ENCODE peak calls at places on chromosomes 12 and 14, in six cellular contexts. One of them, this sample, is unnamed.

GRCh38 chr14:85529803-85530574 is at the start of gene FLRT2:
- DNase-seq in H7: peak
- DNase-seq in stimulated activated CD4-positive, alpha-beta T cell treated with anti-CD3 and anti-CD28 coated beads, TNF-alpha, amount 100 ng/mL, for 4 hours: no peak
- DNase-seq in activated CD4-positive, alpha-beta T cell treated with anti-CD3 and anti-CD28 coated beads for 24 hours: no peak
- DNase-seq in globus pallidus: no peak
- DNase-seq in OCI-M1: no peak
- DNase-seq in this sample: peak

GRCh38 chr12:85057370-85057963 is 21.3 kb downstream of the LRRIQ1 start:
- DNase-seq in H7: peak
- DNase-seq in stimulated activated CD4-positive, alpha-beta T cell treated with anti-CD3 and anti-CD28 coated beads, TNF-alpha, amount 100 ng/mL, for 4 hours: no peak
- DNase-seq in globus pallidus: peak
- DNase-seq in activated CD4-positive, alpha-beta T cell treated with anti-CD3 and anti-CD28 coated beads for 24 hours: no peak
- DNase-seq in OCI-M1: peak
- DNase-seq in this sample: peak

GRCh38 chr12:64825143-64826011 is 930 bp downstream of the TBC1D30 start:
- DNase-seq in H7: peak
- DNase-seq in activated CD4-positive, alpha-beta T cell treated with anti-CD3 and anti-CD28 coated beads for 24 hours: no peak
- DNase-seq in stimulated activated CD4-positive, alpha-beta T cell treated with anti-CD3 and anti-CD28 coated beads, TNF-alpha, amount 100 ng/mL, for 4 hours: no peak
- DNase-seq in globus pallidus: no peak
- DNase-seq in OCI-M1: no peak
- DNase-seq in this sample: peak

GRCh38 chr14:96138241-96138640 is 66.4 kb upstream of the BDKRB2 start:
- DNase-seq in H7: no peak
- DNase-seq in stimulated activated CD4-positive, alpha-beta T cell treated with anti-CD3 and anti-CD28 coated beads, TNF-alpha, amount 100 ng/mL, for 4 hours: no peak
- DNase-seq in activated CD4-positive, alpha-beta T cell treated with anti-CD3 and anti-CD28 coated beads for 24 hours: no peak
- DNase-seq in globus pallidus: no peak
- DNase-seq in OCI-M1: no peak
- DNase-seq in this sample: no peak

GRCh38 chr12:131383291-131383690 is 327.6 kb upstream of the SFSWAP start:
- DNase-seq in OCI-M1: no peak
- DNase-seq in H7: peak
- DNase-seq in globus pallidus: no peak
- DNase-seq in activated CD4-positive, alpha-beta T cell treated with anti-CD3 and anti-CD28 coated beads for 24 hours: no peak
- DNase-seq in stimulated activated CD4-positive, alpha-beta T cell treated with anti-CD3 and anti-CD28 coated beads, TNF-alpha, amount 100 ng/mL, for 4 hours: no peak
- DNase-seq in this sample: peak

GRCh38 chr12:40378721-40379120 is 153.9 kb downstream of the LRRK2 start:
- DNase-seq in stimulated activated CD4-positive, alpha-beta T cell treated with anti-CD3 and anti-CD28 coated beads, TNF-alpha, amount 100 ng/mL, for 4 hours: no peak
- DNase-seq in H7: no peak
- DNase-seq in activated CD4-positive, alpha-beta T cell treated with anti-CD3 and anti-CD28 coated beads for 24 hours: no peak
- DNase-seq in OCI-M1: no peak
- DNase-seq in globus pallidus: no peak
- DNase-seq in this sample: no peak

GRCh38 chr14:24313912-24314311 is 2.6 kb downstream of the LTB4R start:
- DNase-seq in activated CD4-positive, alpha-beta T cell treated with anti-CD3 and anti-CD28 coated beads for 24 hours: no peak
- DNase-seq in globus pallidus: no peak
- DNase-seq in OCI-M1: no peak
- DNase-seq in H7: no peak
- DNase-seq in stimulated activated CD4-positive, alpha-beta T cell treated with anti-CD3 and anti-CD28 coated beads, TNF-alpha, amount 100 ng/mL, for 4 hours: no peak
- DNase-seq in this sample: no peak

GRCh38 chr12:94012508-94013044 is 135.8 kb upstream of the PLXNC1 start:
- DNase-seq in stimulated activated CD4-positive, alpha-beta T cell treated with anti-CD3 and anti-CD28 coated beads, TNF-alpha, amount 100 ng/mL, for 4 hours: no peak
- DNase-seq in H7: no peak
- DNase-seq in OCI-M1: peak
- DNase-seq in globus pallidus: no peak
- DNase-seq in activated CD4-positive, alpha-beta T cell treated with anti-CD3 and anti-CD28 coated beads for 24 hours: no peak
- DNase-seq in this sample: no peak

GRCh38 chr12:8045952-8046944 is 13.7 kb downstream of the FOXJ2 start:
- DNase-seq in OCI-M1: peak
- DNase-seq in stimulated activated CD4-positive, alpha-beta T cell treated with anti-CD3 and anti-CD28 coated beads, TNF-alpha, amount 100 ng/mL, for 4 hours: peak
- DNase-seq in globus pallidus: peak
- DNase-seq in activated CD4-positive, alpha-beta T cell treated with anti-CD3 and anti-CD28 coated beads for 24 hours: peak
- DNase-seq in H7: peak
- DNase-seq in this sample: peak

GRCh38 chr14:100285021-100285912 is 21.0 kb downstream of the SLC25A29 start:
- DNase-seq in stimulated activated CD4-positive, alpha-beta T cell treated with anti-CD3 and anti-CD28 coated beads, TNF-alpha, amount 100 ng/mL, for 4 hours: peak
- DNase-seq in activated CD4-positive, alpha-beta T cell treated with anti-CD3 and anti-CD28 coated beads for 24 hours: peak
- DNase-seq in H7: peak
- DNase-seq in OCI-M1: peak
- DNase-seq in globus pallidus: peak
- DNase-seq in this sample: peak

GRCh38 chr12:60263146-60263545 is 667.3 kb downstream of the SLC16A7 start:
- DNase-seq in globus pallidus: no peak
- DNase-seq in H7: no peak
- DNase-seq in OCI-M1: no peak
- DNase-seq in activated CD4-positive, alpha-beta T cell treated with anti-CD3 and anti-CD28 coated beads for 24 hours: no peak
- DNase-seq in stimulated activated CD4-positive, alpha-beta T cell treated with anti-CD3 and anti-CD28 coated beads, TNF-alpha, amount 100 ng/mL, for 4 hours: no peak
- DNase-seq in this sample: no peak

GRCh38 chr12:19239616-19240234 is 110.2 kb downstream of the PLEKHA5 start:
- DNase-seq in H7: no peak
- DNase-seq in globus pallidus: no peak
- DNase-seq in OCI-M1: no peak
- DNase-seq in activated CD4-positive, alpha-beta T cell treated with anti-CD3 and anti-CD28 coated beads for 24 hours: no peak
- DNase-seq in stimulated activated CD4-positive, alpha-beta T cell treated with anti-CD3 and anti-CD28 coated beads, TNF-alpha, amount 100 ng/mL, for 4 hours: no peak
- DNase-seq in this sample: no peak

GRCh38 chr14:61562321-61563161 is 132.8 kb upstream of the HIF1A start:
- DNase-seq in H7: no peak
- DNase-seq in activated CD4-positive, alpha-beta T cell treated with anti-CD3 and anti-CD28 coated beads for 24 hours: no peak
- DNase-seq in globus pallidus: no peak
- DNase-seq in stimulated activated CD4-positive, alpha-beta T cell treated with anti-CD3 and anti-CD28 coated beads, TNF-alpha, amount 100 ng/mL, for 4 hours: no peak
- DNase-seq in OCI-M1: peak
- DNase-seq in this sample: no peak

GRCh38 chr14:67359319-67359774 is 257 bp downstream of the ATP6V1D start:
- DNase-seq in stimulated activated CD4-positive, alpha-beta T cell treated with anti-CD3 and anti-CD28 coated beads, TNF-alpha, amount 100 ng/mL, for 4 hours: no peak
- DNase-seq in OCI-M1: no peak
- DNase-seq in globus pallidus: no peak
- DNase-seq in H7: no peak
- DNase-seq in activated CD4-positive, alpha-beta T cell treated with anti-CD3 and anti-CD28 coated beads for 24 hours: no peak
- DNase-seq in this sample: no peak

GRCh38 chr14:105197274-105197673 is 16.2 kb upstream of the NUDT14 start:
- DNase-seq in OCI-M1: peak
- DNase-seq in globus pallidus: peak
- DNase-seq in H7: no peak
- DNase-seq in stimulated activated CD4-positive, alpha-beta T cell treated with anti-CD3 and anti-CD28 coated beads, TNF-alpha, amount 100 ng/mL, for 4 hours: no peak
- DNase-seq in activated CD4-positive, alpha-beta T cell treated with anti-CD3 and anti-CD28 coated beads for 24 hours: no peak
- DNase-seq in this sample: no peak

GRCh38 chr14:30641207-30641606 is 19.1 kb downstream of the SCFD1 start:
- DNase-seq in stimulated activated CD4-positive, alpha-beta T cell treated with anti-CD3 and anti-CD28 coated beads, TNF-alpha, amount 100 ng/mL, for 4 hours: no peak
- DNase-seq in activated CD4-positive, alpha-beta T cell treated with anti-CD3 and anti-CD28 coated beads for 24 hours: no peak
- DNase-seq in H7: no peak
- DNase-seq in OCI-M1: no peak
- DNase-seq in globus pallidus: no peak
- DNase-seq in this sample: no peak

GRCh38 chr14:29463727-29464370 is 463.8 kb downstream of the PRKD1 start:
- DNase-seq in OCI-M1: no peak
- DNase-seq in stimulated activated CD4-positive, alpha-beta T cell treated with anti-CD3 and anti-CD28 coated beads, TNF-alpha, amount 100 ng/mL, for 4 hours: no peak
- DNase-seq in H7: no peak
- DNase-seq in globus pallidus: no peak
- DNase-seq in activated CD4-positive, alpha-beta T cell treated with anti-CD3 and anti-CD28 coated beads for 24 hours: no peak
- DNase-seq in this sample: no peak

GRCh38 chr12:12890492-12890814 is 909 bp upstream of the GPRC5A start:
- DNase-seq in OCI-M1: no peak
- DNase-seq in H7: peak
- DNase-seq in globus pallidus: no peak
- DNase-seq in activated CD4-positive, alpha-beta T cell treated with anti-CD3 and anti-CD28 coated beads for 24 hours: no peak
- DNase-seq in stimulated activated CD4-positive, alpha-beta T cell treated with anti-CD3 and anti-CD28 coated beads, TNF-alpha, amount 100 ng/mL, for 4 hours: no peak
- DNase-seq in this sample: no peak

GRCh38 chr12:22684526-22685118 is 59.7 kb downstream of the ETNK1 start:
- DNase-seq in OCI-M1: peak
- DNase-seq in stimulated activated CD4-positive, alpha-beta T cell treated with anti-CD3 and anti-CD28 coated beads, TNF-alpha, amount 100 ng/mL, for 4 hours: no peak
- DNase-seq in globus pallidus: peak
- DNase-seq in activated CD4-positive, alpha-beta T cell treated with anti-CD3 and anti-CD28 coated beads for 24 hours: no peak
- DNase-seq in H7: peak
- DNase-seq in this sample: no peak

GRCh38 chr14:47539065-47539464 is 136.3 kb downstream of the MDGA2 start:
- DNase-seq in globus pallidus: peak
- DNase-seq in OCI-M1: peak
- DNase-seq in stimulated activated CD4-positive, alpha-beta T cell treated with anti-CD3 and anti-CD28 coated beads, TNF-alpha, amount 100 ng/mL, for 4 hours: no peak
- DNase-seq in H7: peak
- DNase-seq in activated CD4-positive, alpha-beta T cell treated with anti-CD3 and anti-CD28 coated beads for 24 hours: no peak
- DNase-seq in this sample: peak

GRCh38 chr14:87547536-87547935 is 445.4 kb downstream of the GALC start:
- DNase-seq in OCI-M1: no peak
- DNase-seq in H7: no peak
- DNase-seq in stimulated activated CD4-positive, alpha-beta T cell treated with anti-CD3 and anti-CD28 coated beads, TNF-alpha, amount 100 ng/mL, for 4 hours: no peak
- DNase-seq in globus pallidus: no peak
- DNase-seq in activated CD4-positive, alpha-beta T cell treated with anti-CD3 and anti-CD28 coated beads for 24 hours: no peak
- DNase-seq in this sample: no peak

GRCh38 chr12:76623929-76624328 is 64.4 kb upstream of the OSBPL8 start:
- DNase-seq in activated CD4-positive, alpha-beta T cell treated with anti-CD3 and anti-CD28 coated beads for 24 hours: no peak
- DNase-seq in OCI-M1: no peak
- DNase-seq in H7: no peak
- DNase-seq in globus pallidus: no peak
- DNase-seq in stimulated activated CD4-positive, alpha-beta T cell treated with anti-CD3 and anti-CD28 coated beads, TNF-alpha, amount 100 ng/mL, for 4 hours: no peak
- DNase-seq in this sample: no peak

GRCh38 chr12:121072147-121072546 is 33.1 kb upstream of the OASL start:
- DNase-seq in OCI-M1: no peak
- DNase-seq in stimulated activated CD4-positive, alpha-beta T cell treated with anti-CD3 and anti-CD28 coated beads, TNF-alpha, amount 100 ng/mL, for 4 hours: no peak
- DNase-seq in H7: no peak
- DNase-seq in activated CD4-positive, alpha-beta T cell treated with anti-CD3 and anti-CD28 coated beads for 24 hours: no peak
- DNase-seq in globus pallidus: no peak
- DNase-seq in this sample: no peak

GRCh38 chr12:124577986-124578385 is 10.6 kb upstream of the NCOR2 start:
- DNase-seq in stimulated activated CD4-positive, alpha-beta T cell treated with anti-CD3 and anti-CD28 coated beads, TNF-alpha, amount 100 ng/mL, for 4 hours: no peak
- DNase-seq in globus pallidus: no peak
- DNase-seq in activated CD4-positive, alpha-beta T cell treated with anti-CD3 and anti-CD28 coated beads for 24 hours: no peak
- DNase-seq in H7: no peak
- DNase-seq in OCI-M1: no peak
- DNase-seq in this sample: no peak

GRCh38 chr12:49358548-49359141 is 8.6 kb upstream of the SPATS2 start:
- DNase-seq in stimulated activated CD4-positive, alpha-beta T cell treated with anti-CD3 and anti-CD28 coated beads, TNF-alpha, amount 100 ng/mL, for 4 hours: no peak
- DNase-seq in OCI-M1: peak
- DNase-seq in globus pallidus: peak
- DNase-seq in activated CD4-positive, alpha-beta T cell treated with anti-CD3 and anti-CD28 coated beads for 24 hours: no peak
- DNase-seq in H7: peak
- DNase-seq in this sample: peak

GRCh38 chr14:21025374-21026151 is 702 bp upstream of the NDRG2 start:
- DNase-seq in stimulated activated CD4-positive, alpha-beta T cell treated with anti-CD3 and anti-CD28 coated beads, TNF-alpha, amount 100 ng/mL, for 4 hours: no peak
- DNase-seq in globus pallidus: peak
- DNase-seq in activated CD4-positive, alpha-beta T cell treated with anti-CD3 and anti-CD28 coated beads for 24 hours: peak
- DNase-seq in H7: peak
- DNase-seq in OCI-M1: no peak
- DNase-seq in this sample: peak

GRCh38 chr14:72892103-72892878 is 1.6 kb downstream of the DPF3 start:
- DNase-seq in H7: peak
- DNase-seq in activated CD4-positive, alpha-beta T cell treated with anti-CD3 and anti-CD28 coated beads for 24 hours: no peak
- DNase-seq in globus pallidus: peak
- DNase-seq in stimulated activated CD4-positive, alpha-beta T cell treated with anti-CD3 and anti-CD28 coated beads, TNF-alpha, amount 100 ng/mL, for 4 hours: peak
- DNase-seq in OCI-M1: no peak
- DNase-seq in this sample: peak

GRCh38 chr12:96743606-96744005 is 163.5 kb upstream of the NEDD1 start:
- DNase-seq in activated CD4-positive, alpha-beta T cell treated with anti-CD3 and anti-CD28 coated beads for 24 hours: no peak
- DNase-seq in globus pallidus: no peak
- DNase-seq in H7: no peak
- DNase-seq in stimulated activated CD4-positive, alpha-beta T cell treated with anti-CD3 and anti-CD28 coated beads, TNF-alpha, amount 100 ng/mL, for 4 hours: no peak
- DNase-seq in OCI-M1: no peak
- DNase-seq in this sample: no peak

GRCh38 chr12:92905258-92905810 is 23.8 kb downstream of the EEA1 start:
- DNase-seq in stimulated activated CD4-positive, alpha-beta T cell treated with anti-CD3 and anti-CD28 coated beads, TNF-alpha, amount 100 ng/mL, for 4 hours: no peak
- DNase-seq in globus pallidus: no peak
- DNase-seq in activated CD4-positive, alpha-beta T cell treated with anti-CD3 and anti-CD28 coated beads for 24 hours: no peak
- DNase-seq in OCI-M1: no peak
- DNase-seq in H7: no peak
- DNase-seq in this sample: no peak

GRCh38 chr14:85584481-85584880 is 54.5 kb downstream of the FLRT2 start:
- DNase-seq in OCI-M1: no peak
- DNase-seq in stimulated activated CD4-positive, alpha-beta T cell treated with anti-CD3 and anti-CD28 coated beads, TNF-alpha, amount 100 ng/mL, for 4 hours: no peak
- DNase-seq in globus pallidus: no peak
- DNase-seq in activated CD4-positive, alpha-beta T cell treated with anti-CD3 and anti-CD28 coated beads for 24 hours: no peak
- DNase-seq in H7: no peak
- DNase-seq in this sample: no peak

This sample was measured in H9.